ENCODE peak calls at places on chromosomes 2 and 18, in six cellular contexts. One of them, this sample, is unnamed.

GRCh38 chr2:222424729-222425671 is 657 bp downstream of the SGPP2 start:
- DNase-seq in prostate gland: no peak
- DNase-seq in PC-3: no peak
- DNase-seq in transverse colon: peak; percentile 43
- DNase-seq in CD8-positive, alpha-beta T cell: no peak
- DNase-seq in neural progenitor cell: peak; percentile 44
- DNase-seq in this sample: peak; percentile 48

GRCh38 chr18:31101148-31102019 is 837 bp downstream of the DSC2 start:
- DNase-seq in PC-3: peak; percentile 23
- DNase-seq in CD8-positive, alpha-beta T cell: no peak
- DNase-seq in neural progenitor cell: peak; percentile 85
- DNase-seq in transverse colon: peak; percentile 73
- DNase-seq in prostate gland: peak; percentile 53
- DNase-seq in this sample: peak; percentile 85

GRCh38 chr2:8993902-8994278 is 9.6 kb downstream of the MBOAT2 start:
- DNase-seq in neural progenitor cell: no peak
- DNase-seq in PC-3: peak; percentile 97
- DNase-seq in prostate gland: no peak
- DNase-seq in transverse colon: no peak
- DNase-seq in CD8-positive, alpha-beta T cell: no peak
- DNase-seq in this sample: no peak

GRCh38 chr18:76506395-76506794 is 11.4 kb upstream of the ZNF516 start:
- DNase-seq in prostate gland: no peak
- DNase-seq in transverse colon: no peak
- DNase-seq in CD8-positive, alpha-beta T cell: no peak
- DNase-seq in PC-3: no peak
- DNase-seq in neural progenitor cell: no peak
- DNase-seq in this sample: no peak

GRCh38 chr18:47767699-47768098 is 162.8 kb downstream of the SMAD2 start:
- DNase-seq in PC-3: no peak
- DNase-seq in neural progenitor cell: no peak
- DNase-seq in prostate gland: no peak
- DNase-seq in CD8-positive, alpha-beta T cell: no peak
- DNase-seq in transverse colon: no peak
- DNase-seq in this sample: no peak

GRCh38 chr18:57915848-57916596 is 112.9 kb upstream of the ATP8B1 start:
- DNase-seq in PC-3: no peak
- DNase-seq in CD8-positive, alpha-beta T cell: no peak
- DNase-seq in prostate gland: no peak
- DNase-seq in transverse colon: peak; percentile 38
- DNase-seq in neural progenitor cell: peak; percentile 43
- DNase-seq in this sample: no peak

GRCh38 chr2:44751754-44752479 is 189.6 kb upstream of the SIX3 start:
- DNase-seq in PC-3: no peak
- DNase-seq in CD8-positive, alpha-beta T cell: no peak
- DNase-seq in prostate gland: no peak
- DNase-seq in transverse colon: no peak
- DNase-seq in neural progenitor cell: no peak
- DNase-seq in this sample: no peak

GRCh38 chr2:238225121-238225520 is 14.7 kb downstream of the HES6 start:
- DNase-seq in neural progenitor cell: no peak
- DNase-seq in CD8-positive, alpha-beta T cell: no peak
- DNase-seq in prostate gland: no peak
- DNase-seq in transverse colon: no peak
- DNase-seq in PC-3: no peak
- DNase-seq in this sample: no peak

GRCh38 chr2:219521066-219521880 is 7.0 kb downstream of the ASIC4 start:
- DNase-seq in CD8-positive, alpha-beta T cell: no peak
- DNase-seq in neural progenitor cell: peak; percentile 80
- DNase-seq in PC-3: peak; percentile 61
- DNase-seq in prostate gland: no peak
- DNase-seq in transverse colon: peak; percentile 21
- DNase-seq in this sample: no peak

GRCh38 chr2:8380026-8380425 is 301.8 kb upstream of the ID2 start:
- DNase-seq in CD8-positive, alpha-beta T cell: no peak
- DNase-seq in prostate gland: no peak
- DNase-seq in PC-3: no peak
- DNase-seq in neural progenitor cell: no peak
- DNase-seq in transverse colon: no peak
- DNase-seq in this sample: no peak

GRCh38 chr18:72866901-72867701 is 686 bp downstream of the NETO1 start:
- DNase-seq in PC-3: no peak
- DNase-seq in transverse colon: no peak
- DNase-seq in CD8-positive, alpha-beta T cell: no peak
- DNase-seq in prostate gland: no peak
- DNase-seq in neural progenitor cell: peak; percentile 63
- DNase-seq in this sample: no peak

DNA sequence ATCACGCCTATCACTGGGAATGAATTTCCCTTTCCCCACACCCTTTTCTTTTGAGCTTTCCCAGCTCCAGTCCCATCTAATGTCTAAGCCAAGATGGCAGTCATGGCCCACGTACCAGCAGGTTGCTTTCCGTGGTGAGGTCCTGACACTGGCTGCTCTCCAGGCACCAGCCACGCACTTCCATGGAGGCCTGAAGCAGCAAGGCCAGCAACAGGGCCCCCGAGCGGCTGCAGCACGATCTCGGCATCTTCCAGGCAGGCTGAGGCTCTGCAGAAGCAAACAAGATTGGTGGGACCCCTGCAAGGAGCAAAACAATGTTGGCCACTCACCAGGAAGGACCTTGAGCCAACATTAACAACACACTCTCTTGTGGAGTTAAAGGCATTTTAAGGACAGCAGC is 3.9 kb downstream of the POMC start:
- DNase-seq in prostate gland: no peak
- DNase-seq in PC-3: no peak
- DNase-seq in transverse colon: no peak
- DNase-seq in CD8-positive, alpha-beta T cell: no peak
- DNase-seq in neural progenitor cell: no peak
- DNase-seq in this sample: no peak
- H3K27me3 ChIP-seq in prostate gland: no peaks in the 10 kb centered on the region
- H3K27me3 ChIP-seq in PC-3: peaks cover 27% of the 10 kb centered on the region
- H3K27me3 ChIP-seq in transverse colon: peaks cover 68% of the 10 kb centered on the region
- H3K27me3 ChIP-seq in CD8-positive, alpha-beta T cell: peaks cover 8% of the 10 kb centered on the region
- H3K27me3 ChIP-seq in neural progenitor cell: peaks cover 57% of the 10 kb centered on the region
- H3K27me3 ChIP-seq in this sample: no peaks in the 10 kb centered on the region

GRCh38 chr2:96116879-96117533 is 635 bp upstream of the ADRA2B start:
- DNase-seq in transverse colon: peak; percentile 62
- DNase-seq in prostate gland: peak; percentile 16
- DNase-seq in CD8-positive, alpha-beta T cell: peak; percentile 44
- DNase-seq in PC-3: peak; percentile 60
- DNase-seq in neural progenitor cell: peak; percentile 88
- DNase-seq in this sample: peak; percentile 64

GRCh38 chr2:96117701-96118588 is 1.6 kb upstream of the ADRA2B start:
- DNase-seq in PC-3: peak; percentile 19
- DNase-seq in prostate gland: no peak
- DNase-seq in transverse colon: no peak
- DNase-seq in CD8-positive, alpha-beta T cell: no peak
- DNase-seq in neural progenitor cell: peak; percentile 25
- DNase-seq in this sample: peak; percentile 47

GRCh38 chr2:96119981-96120720 is 3.8 kb upstream of the ADRA2B start:
- DNase-seq in PC-3: no peak
- DNase-seq in CD8-positive, alpha-beta T cell: no peak
- DNase-seq in prostate gland: no peak
- DNase-seq in transverse colon: no peak
- DNase-seq in neural progenitor cell: no peak
- DNase-seq in this sample: peak; percentile 17

GRCh38 chr2:96119389-96119751 is 3.0 kb upstream of the ADRA2B start:
- DNase-seq in PC-3: no peak
- DNase-seq in prostate gland: no peak
- DNase-seq in neural progenitor cell: no peak
- DNase-seq in transverse colon: no peak
- DNase-seq in CD8-positive, alpha-beta T cell: no peak
- DNase-seq in this sample: peak; percentile 32

DNA sequence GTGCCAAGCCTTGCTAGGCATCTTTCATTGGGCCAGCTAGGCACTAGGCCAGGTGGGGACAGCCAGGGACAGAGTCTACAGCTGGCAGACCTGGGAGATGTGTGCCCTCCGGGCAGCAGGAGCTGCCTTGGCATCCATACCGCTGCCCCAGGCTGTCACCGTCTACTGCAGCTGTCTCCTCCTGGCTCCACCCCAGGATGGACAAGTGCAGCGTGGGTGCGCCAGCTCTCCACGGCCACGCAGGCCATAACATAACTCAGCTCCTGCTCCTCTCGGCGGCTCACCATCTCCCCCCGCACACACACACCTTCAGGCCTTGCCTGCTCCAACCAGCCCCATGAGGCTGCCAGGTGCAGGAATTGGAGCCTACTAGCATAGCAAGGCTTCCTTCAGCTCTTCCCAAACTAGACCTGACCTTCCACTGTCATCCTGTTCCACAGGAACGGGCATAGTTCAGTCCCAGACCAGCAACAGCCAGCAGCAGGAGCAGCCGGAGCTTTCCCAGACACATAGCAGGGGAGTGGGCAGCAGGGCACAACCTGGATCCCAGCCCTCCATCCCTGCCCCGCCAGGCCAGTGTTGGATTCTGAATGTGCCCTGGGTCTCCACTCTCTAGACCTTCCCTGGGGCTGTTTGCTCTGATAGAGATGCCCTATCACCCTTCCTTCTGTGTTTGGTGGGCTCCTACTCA is 2.5 kb upstream of the ADRA2B start:
- DNase-seq in neural progenitor cell: no peak
- DNase-seq in CD8-positive, alpha-beta T cell: no peak
- DNase-seq in prostate gland: no peak
- DNase-seq in transverse colon: no peak
- DNase-seq in PC-3: no peak
- DNase-seq in this sample: peak; percentile 56
- H3K27me3 ChIP-seq in neural progenitor cell: peaks cover 54% of the 10 kb centered on the region
- H3K27me3 ChIP-seq in CD8-positive, alpha-beta T cell: no peaks in the 10 kb centered on the region
- H3K27me3 ChIP-seq in prostate gland: no peaks in the 10 kb centered on the region
- H3K27me3 ChIP-seq in transverse colon: peaks cover 44% of the 10 kb centered on the region
- H3K27me3 ChIP-seq in PC-3: peaks cover 27% of the 10 kb centered on the region
- H3K27me3 ChIP-seq in this sample: no peaks in the 10 kb centered on the region

DNA sequence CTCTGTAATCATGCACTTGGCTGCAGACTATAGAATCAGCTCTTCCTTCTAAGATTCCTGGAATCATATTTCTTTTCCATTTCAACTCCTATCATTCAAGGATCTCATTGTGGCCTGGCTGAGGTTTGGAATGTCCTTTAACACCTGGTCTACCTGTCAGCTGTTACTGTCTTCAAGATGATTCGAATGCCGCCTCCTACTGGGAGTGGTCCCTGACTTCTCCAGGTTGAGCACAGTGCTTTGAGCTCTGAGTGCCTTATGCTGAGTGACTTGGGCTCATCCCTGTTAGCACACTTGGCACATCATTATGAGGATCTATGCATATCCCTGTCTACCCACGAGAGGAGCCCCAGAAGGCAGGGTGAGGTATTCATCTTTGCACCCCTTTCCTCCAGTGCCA is 87.6 kb downstream of the MARCHF4 start:
- DNase-seq in PC-3: no peak
- DNase-seq in neural progenitor cell: no peak
- DNase-seq in prostate gland: no peak
- DNase-seq in transverse colon: no peak
- DNase-seq in CD8-positive, alpha-beta T cell: no peak
- DNase-seq in this sample: no peak
- H3K27me3 ChIP-seq in PC-3: no peaks in the 10 kb centered on the region
- H3K27me3 ChIP-seq in neural progenitor cell: no peaks in the 10 kb centered on the region
- H3K27me3 ChIP-seq in prostate gland: no peaks in the 10 kb centered on the region
- H3K27me3 ChIP-seq in transverse colon: no peaks in the 10 kb centered on the region
- H3K27me3 ChIP-seq in CD8-positive, alpha-beta T cell: no peaks in the 10 kb centered on the region
- H3K27me3 ChIP-seq in this sample: no peaks in the 10 kb centered on the region

DNA sequence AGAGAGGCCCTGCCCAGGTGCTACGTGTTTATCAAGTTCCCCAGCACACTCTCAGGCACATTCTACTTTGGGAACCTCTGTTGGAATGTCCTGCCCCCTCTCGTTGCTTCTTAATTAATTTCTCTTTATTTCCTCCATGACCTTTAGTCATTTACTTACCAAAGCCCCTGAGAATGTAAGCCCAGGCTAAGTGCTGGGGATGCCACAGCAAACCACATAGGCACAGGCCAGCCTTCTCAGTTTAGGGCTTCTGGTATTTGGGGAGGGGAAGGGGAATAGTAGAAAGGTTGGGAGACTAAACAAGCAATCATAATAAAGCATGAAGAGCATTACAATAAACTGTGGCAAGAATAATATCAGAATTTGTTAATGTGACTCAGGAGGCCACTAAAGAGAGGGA is 85.7 kb downstream of the EVA1A start:
- DNase-seq in prostate gland: no peak
- DNase-seq in neural progenitor cell: no peak
- DNase-seq in CD8-positive, alpha-beta T cell: no peak
- DNase-seq in PC-3: no peak
- DNase-seq in transverse colon: no peak
- DNase-seq in this sample: no peak
- H3K27me3 ChIP-seq in prostate gland: no peaks in the 10 kb centered on the region
- H3K27me3 ChIP-seq in neural progenitor cell: no peaks in the 10 kb centered on the region
- H3K27me3 ChIP-seq in CD8-positive, alpha-beta T cell: no peaks in the 10 kb centered on the region
- H3K27me3 ChIP-seq in PC-3: no peaks in the 10 kb centered on the region
- H3K27me3 ChIP-seq in transverse colon: no peaks in the 10 kb centered on the region
- H3K27me3 ChIP-seq in this sample: no peaks in the 10 kb centered on the region

DNA sequence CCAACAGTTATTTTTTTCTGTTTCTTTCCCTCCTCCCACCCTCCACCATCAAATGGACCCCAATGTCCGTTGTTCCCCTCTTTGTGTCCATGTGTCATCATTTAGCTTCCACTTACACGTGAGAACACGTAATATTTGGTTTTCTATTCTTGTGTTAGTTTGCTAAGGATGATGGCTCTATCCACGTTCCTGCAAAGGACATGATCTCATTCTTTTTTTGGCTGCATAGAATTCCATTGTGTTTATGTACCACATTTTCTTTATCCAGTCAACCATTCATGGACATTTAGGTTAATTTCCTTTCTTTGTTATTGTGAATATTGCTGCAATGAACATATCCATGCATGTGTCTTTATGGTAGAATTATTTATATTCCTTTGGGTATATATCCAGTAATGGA is 91.3 kb upstream of the TNP1 start:
- DNase-seq in prostate gland: no peak
- DNase-seq in neural progenitor cell: no peak
- DNase-seq in transverse colon: no peak
- DNase-seq in PC-3: no peak
- DNase-seq in CD8-positive, alpha-beta T cell: no peak
- DNase-seq in this sample: no peak
- H3K27me3 ChIP-seq in prostate gland: no peaks in the 10 kb centered on the region
- H3K27me3 ChIP-seq in neural progenitor cell: no peaks in the 10 kb centered on the region
- H3K27me3 ChIP-seq in transverse colon: no peaks in the 10 kb centered on the region
- H3K27me3 ChIP-seq in PC-3: no peaks in the 10 kb centered on the region
- H3K27me3 ChIP-seq in CD8-positive, alpha-beta T cell: no peaks in the 10 kb centered on the region
- H3K27me3 ChIP-seq in this sample: no peaks in the 10 kb centered on the region

DNA sequence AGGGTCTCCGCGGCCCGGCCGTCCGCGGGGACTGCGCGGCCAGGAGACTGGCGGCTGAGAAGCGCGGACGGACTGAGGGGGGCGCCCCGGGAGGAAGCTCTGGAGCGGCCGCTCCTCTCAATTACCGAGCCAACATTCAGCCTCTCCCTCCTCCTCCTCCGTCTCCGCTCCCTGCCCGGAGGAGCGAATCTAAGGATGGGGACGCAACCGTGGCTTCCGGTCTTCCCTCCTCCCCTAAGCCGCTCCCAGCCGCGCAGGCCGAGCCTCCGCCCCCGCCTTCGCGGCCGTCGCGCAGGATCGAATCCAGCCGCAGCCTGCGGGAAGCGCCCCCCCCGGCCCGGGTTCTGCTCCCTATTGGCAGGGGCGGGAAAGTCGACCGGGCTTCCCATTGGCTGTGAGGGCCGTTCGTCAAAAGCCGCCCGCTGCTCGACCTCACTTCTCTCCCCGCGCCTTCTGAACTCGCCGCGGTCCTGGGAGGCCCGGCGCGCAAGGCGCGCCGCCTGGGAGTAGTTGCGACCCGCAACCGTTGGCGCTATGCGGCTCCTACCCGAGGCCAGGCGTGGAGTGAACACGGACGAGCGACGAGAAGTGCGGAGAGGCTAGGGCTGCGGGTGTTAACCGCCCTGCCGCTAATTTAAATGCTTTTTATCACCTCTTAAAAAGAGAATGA is at the start of gene HNRNPLL:
- DNase-seq in transverse colon: peak; percentile 99
- DNase-seq in neural progenitor cell: peak; percentile 99
- DNase-seq in PC-3: peak; percentile 98
- DNase-seq in CD8-positive, alpha-beta T cell: peak; percentile 90
- DNase-seq in prostate gland: peak; percentile 97
- DNase-seq in this sample: peak; percentile 99
- H3K27me3 ChIP-seq in transverse colon: no peaks in the 10 kb centered on the region
- H3K27me3 ChIP-seq in neural progenitor cell: no peaks in the 10 kb centered on the region
- H3K27me3 ChIP-seq in PC-3: no peaks in the 10 kb centered on the region
- H3K27me3 ChIP-seq in CD8-positive, alpha-beta T cell: no peaks in the 10 kb centered on the region
- H3K27me3 ChIP-seq in prostate gland: no peaks in the 10 kb centered on the region
- H3K27me3 ChIP-seq in this sample: no peaks in the 10 kb centered on the region